ENCODE peak calls at places on chromosomes 7 and 10, in four cellular contexts. W is suprapubic skin, J is glutamatergic neuron, M is D341Med. S is an unnamed sample.

GRCh38 chr7:70456729-70457128 is 675.2 kb upstream of the GALNT17 start:
- DNase-seq in W (no peak), J (no peak), M (no peak), S (no peak)

GRCh38 chr10:78470267-78471103 is 436.8 kb downstream of the RPS24 start:
- DNase-seq in W (no peak), J (no peak), M (no peak), S (peak; percentile 22)

GRCh38 chr10:23754179-23754578 is 315.3 kb downstream of the OTUD1 start:
- DNase-seq in W (no peak), J (no peak), M (no peak), S (no peak)

GRCh38 chr10:36725581-36726520 is 399.5 kb upstream of the ANKRD30A start:
- DNase-seq in W (no peak), J (peak; percentile 53), M (peak; percentile 51), S (peak; percentile 71)

GRCh38 chr10:3790858-3791257 is 5.8 kb upstream of the KLF6 start:
- DNase-seq in W (no peak), J (no peak), M (no peak), S (no peak)

GRCh38 chr7:100602889-100603696 is 930 bp downstream of the PCOLCE start:
- DNase-seq in W (peak; percentile 89), J (no peak), M (no peak), S (peak; percentile 79)

GRCh38 chr10:1402016-1402820 is 335.1 kb downstream of the ADARB2 start:
- DNase-seq in W (no peak), J (no peak), M (peak; percentile 11), S (peak; percentile 29)

GRCh38 chr10:3172081-3172445 is 519 bp downstream of the PITRM1 start:
- DNase-seq in W (no peak), J (no peak), M (peak; percentile 39), S (no peak)

GRCh38 chr10:3828404-3829192 is 43.6 kb upstream of the KLF6 start:
- DNase-seq in W (no peak), J (no peak), M (no peak), S (no peak)

S was measured in ecto neural progenitor cell.